ENCODE peak calls at places on chromosomes 4 and X, in ten cellular contexts. Q, T, C, R, G, M, L, N, D and A are unnamed samples.
A peak's percentile ranks its signal among the peaks of the same experiment; 100 is the strongest.

GRCh38 chr4:148776944-148777343 is 334.7 kb upstream of the NR3C2 start:
- DNase-seq in Q (no peak), G (no peak), M (peak; percentile 64), L (peak; percentile 35), R (no peak), T (no peak), C (no peak), D (no peak), N (no peak), A (no peak)

GRCh38 chr4:15469402-15470148 is at the start of gene CC2D2A:
- DNase-seq in L (peak; percentile 77), M (peak; percentile 78), R (no peak), G (no peak), C (peak; percentile 39), N (no peak), T (no peak), D (peak; percentile 7), Q (no peak), A (no peak)

GRCh38 chr4:73891739-73892405 is 22.7 kb downstream of the CXCL1 start:
- DNase-seq in L (peak; percentile 95), M (peak; percentile 86), N (no peak), C (peak; percentile 67), T (no peak), Q (no peak), D (no peak), G (no peak), R (no peak), A (no peak)

GRCh38 chrX:13747836-13748235 is 13.3 kb downstream of the OFD1 start:
- DNase-seq in Q (no peak), D (no peak), R (no peak), G (no peak), C (peak; percentile 57), N (no peak), T (no peak), L (peak; percentile 83), M (peak; percentile 68), A (no peak)

GRCh38 chr4:183721207-183722081 is 62.4 kb downstream of the TRAPPC11 start:
- DNase-seq in R (no peak), Q (no peak), C (no peak), G (no peak), D (peak; percentile 17), N (peak; percentile 51), T (no peak), L (peak; percentile 54), M (peak; percentile 36), A (no peak)

GRCh38 chr4:6767341-6767724 is 15.2 kb upstream of the KIAA0232 start:
- DNase-seq in C (no peak), Q (no peak), T (no peak), R (no peak), G (no peak), N (no peak), M (no peak), L (no peak), D (no peak), A (no peak)

GRCh38 chrX:138745215-138745614 is 33.7 kb upstream of the FGF13 start:
- DNase-seq in D (peak; percentile 29), G (peak; percentile 32), C (peak; percentile 10), Q (no peak), M (peak; percentile 45), T (peak; percentile 30), R (no peak), N (no peak), L (peak; percentile 60), A (no peak)

GRCh38 chr4:107814758-107815552 is 9.8 kb upstream of the SGMS2 start:
- DNase-seq in Q (no peak), N (no peak), G (no peak), D (no peak), M (no peak), L (no peak), C (no peak), T (no peak), R (no peak), A (no peak)

GRCh38 chr4:11769425-11769824 is 340.7 kb upstream of the HS3ST1 start:
- DNase-seq in M (no peak), D (no peak), C (peak; percentile 3), L (peak; percentile 88), R (no peak), G (no peak), N (no peak), T (no peak), Q (no peak), A (no peak)

GRCh38 chr4:1417522-1418390 is 11.5 kb upstream of the NKX1-1 start:
- DNase-seq in Q (no peak), D (no peak), R (no peak), C (no peak), M (no peak), N (no peak), G (no peak), T (no peak), L (no peak), A (peak; percentile 31)

GRCh38 chr4:76449824-76450223 is 14.8 kb downstream of the SHROOM3 start:
- DNase-seq in N (no peak), R (no peak), M (peak; percentile 26), D (no peak), L (peak; percentile 65), Q (no peak), C (no peak), G (no peak), T (no peak), A (no peak)